ENCODE peak calls at places on chromosome 2, in ten cellular contexts. One of them, this sample, is unnamed.
A peak's percentile ranks its signal among the peaks of the same experiment; 100 is the strongest.

GRCh38 chr2:237591379-237591881 is 896 bp upstream of the RAB17 start:
- DNase-seq in lower lobe of right lung: peak; percentile 68
- DNase-seq in activated T-cell treated with anti-CD3 and anti-CD28 coated beads, Interleukin-2, amount 50 U/mL, for 72 hours: no peak
- DNase-seq in NB4: peak; percentile 77
- DNase-seq in AG08396: no peak
- DNase-seq in COR-L47: no peak
- DNase-seq in right cardiac atrium: no peak
- DNase-seq in activated T-helper 1 cell treated with Interleukin-2 at 50 U/mL for 16 hours: no peak
- DNase-seq in activated naive CD4-positive, alpha-beta T cell treated with anti-CD3 and anti-CD28 coated beads for 36 hours: peak; percentile 23
- DNase-seq in heart left ventricle: no peak
- DNase-seq in this sample: no peak

GRCh38 chr2:28639836-28640235 is 111.8 kb upstream of the PPP1CB start:
- DNase-seq in lower lobe of right lung: no peak
- DNase-seq in activated T-cell treated with anti-CD3 and anti-CD28 coated beads, Interleukin-2, amount 50 U/mL, for 72 hours: no peak
- DNase-seq in NB4: no peak
- DNase-seq in AG08396: no peak
- DNase-seq in COR-L47: no peak
- DNase-seq in right cardiac atrium: no peak
- DNase-seq in activated T-helper 1 cell treated with Interleukin-2 at 50 U/mL for 16 hours: no peak
- DNase-seq in activated naive CD4-positive, alpha-beta T cell treated with anti-CD3 and anti-CD28 coated beads for 36 hours: no peak
- DNase-seq in heart left ventricle: no peak
- DNase-seq in this sample: no peak

GRCh38 chr2:43429366-43429765 is 166.5 kb downstream of the THADA start:
- DNase-seq in lower lobe of right lung: no peak
- DNase-seq in activated T-cell treated with anti-CD3 and anti-CD28 coated beads, Interleukin-2, amount 50 U/mL, for 72 hours: no peak
- DNase-seq in NB4: no peak
- DNase-seq in AG08396: no peak
- DNase-seq in COR-L47: no peak
- DNase-seq in right cardiac atrium: no peak
- DNase-seq in activated T-helper 1 cell treated with Interleukin-2 at 50 U/mL for 16 hours: no peak
- DNase-seq in activated naive CD4-positive, alpha-beta T cell treated with anti-CD3 and anti-CD28 coated beads for 36 hours: no peak
- DNase-seq in heart left ventricle: no peak
- DNase-seq in this sample: no peak

GRCh38 chr2:60581461-60582282 is 28.2 kb upstream of the BCL11A start:
- DNase-seq in lower lobe of right lung: peak; percentile 85
- DNase-seq in activated T-cell treated with anti-CD3 and anti-CD28 coated beads, Interleukin-2, amount 50 U/mL, for 72 hours: peak; percentile 76
- DNase-seq in NB4: peak; percentile 81
- DNase-seq in AG08396: peak; percentile 90
- DNase-seq in COR-L47: peak; percentile 68
- DNase-seq in right cardiac atrium: peak; percentile 62
- DNase-seq in activated T-helper 1 cell treated with Interleukin-2 at 50 U/mL for 16 hours: peak; percentile 26
- DNase-seq in activated naive CD4-positive, alpha-beta T cell treated with anti-CD3 and anti-CD28 coated beads for 36 hours: peak; percentile 72
- DNase-seq in heart left ventricle: peak; percentile 59
- DNase-seq in this sample: no peak

GRCh38 chr2:142582317-142582716 is 295.1 kb upstream of the KYNU start:
- DNase-seq in lower lobe of right lung: no peak
- DNase-seq in activated T-cell treated with anti-CD3 and anti-CD28 coated beads, Interleukin-2, amount 50 U/mL, for 72 hours: no peak
- DNase-seq in NB4: peak; percentile 10
- DNase-seq in AG08396: no peak
- DNase-seq in COR-L47: no peak
- DNase-seq in right cardiac atrium: no peak
- DNase-seq in activated T-helper 1 cell treated with Interleukin-2 at 50 U/mL for 16 hours: no peak
- DNase-seq in activated naive CD4-positive, alpha-beta T cell treated with anti-CD3 and anti-CD28 coated beads for 36 hours: no peak
- DNase-seq in heart left ventricle: no peak
- DNase-seq in this sample: no peak

GRCh38 chr2:230861564-230862255 is 3.0 kb upstream of the ITM2C start:
- DNase-seq in lower lobe of right lung: no peak
- DNase-seq in activated T-cell treated with anti-CD3 and anti-CD28 coated beads, Interleukin-2, amount 50 U/mL, for 72 hours: no peak
- DNase-seq in NB4: no peak
- DNase-seq in AG08396: no peak
- DNase-seq in COR-L47: no peak
- DNase-seq in right cardiac atrium: no peak
- DNase-seq in activated T-helper 1 cell treated with Interleukin-2 at 50 U/mL for 16 hours: no peak
- DNase-seq in activated naive CD4-positive, alpha-beta T cell treated with anti-CD3 and anti-CD28 coated beads for 36 hours: peak; percentile 39
- DNase-seq in heart left ventricle: no peak
- DNase-seq in this sample: no peak

GRCh38 chr2:6423944-6424343 is 441.8 kb downstream of the CMPK2 start:
- DNase-seq in lower lobe of right lung: no peak
- DNase-seq in activated T-cell treated with anti-CD3 and anti-CD28 coated beads, Interleukin-2, amount 50 U/mL, for 72 hours: no peak
- DNase-seq in NB4: peak; percentile 10
- DNase-seq in AG08396: no peak
- DNase-seq in COR-L47: no peak
- DNase-seq in right cardiac atrium: no peak
- DNase-seq in activated T-helper 1 cell treated with Interleukin-2 at 50 U/mL for 16 hours: no peak
- DNase-seq in activated naive CD4-positive, alpha-beta T cell treated with anti-CD3 and anti-CD28 coated beads for 36 hours: no peak
- DNase-seq in heart left ventricle: no peak
- DNase-seq in this sample: no peak

GRCh38 chr2:17471979-17472378 is 46.3 kb downstream of the RAD51AP2 start:
- DNase-seq in lower lobe of right lung: no peak
- DNase-seq in activated T-cell treated with anti-CD3 and anti-CD28 coated beads, Interleukin-2, amount 50 U/mL, for 72 hours: no peak
- DNase-seq in NB4: no peak
- DNase-seq in AG08396: no peak
- DNase-seq in COR-L47: no peak
- DNase-seq in right cardiac atrium: no peak
- DNase-seq in activated T-helper 1 cell treated with Interleukin-2 at 50 U/mL for 16 hours: no peak
- DNase-seq in activated naive CD4-positive, alpha-beta T cell treated with anti-CD3 and anti-CD28 coated beads for 36 hours: no peak
- DNase-seq in heart left ventricle: no peak
- DNase-seq in this sample: no peak

GRCh38 chr2:178069551-178069950 is 3.0 kb downstream of the PDE11A start:
- DNase-seq in lower lobe of right lung: no peak
- DNase-seq in activated T-cell treated with anti-CD3 and anti-CD28 coated beads, Interleukin-2, amount 50 U/mL, for 72 hours: no peak
- DNase-seq in NB4: no peak
- DNase-seq in AG08396: no peak
- DNase-seq in COR-L47: peak; percentile 6
- DNase-seq in right cardiac atrium: no peak
- DNase-seq in activated T-helper 1 cell treated with Interleukin-2 at 50 U/mL for 16 hours: no peak
- DNase-seq in activated naive CD4-positive, alpha-beta T cell treated with anti-CD3 and anti-CD28 coated beads for 36 hours: no peak
- DNase-seq in heart left ventricle: no peak
- DNase-seq in this sample: no peak

This sample was measured in iPS DF 6.9.